ENCODE peak calls at places on chromosomes 2 and 18, in eight cellular contexts. D is HS-5, Q is H7, X is fibroblast of mammary gland, W is IMR-90, V is nephron progenitor cell, C is WTC11, I is ELR. H is an unnamed sample.

GRCh38 chr2:221573430-221574230 is 1.5 kb upstream of the EPHA4 start:
- DNase-seq in D (peak), Q (peak), X (peak), W (peak), V (peak), C (peak), I (peak), H (peak)

GRCh38 chr2:171056307-171056706 is 104.4 kb downstream of the TLK1 start:
- DNase-seq in D (no peak), Q (no peak), X (no peak), W (peak), V (no peak), C (no peak), I (no peak), H (peak)

GRCh38 chr2:203327918-203328734 is at the start of gene ABI2:
- DNase-seq in D (no peak), Q (peak), X (peak), W (peak), V (peak), C (peak), I (peak), H (peak)

GRCh38 chr18:77071711-77072292 is 60.8 kb downstream of the MBP start:
- DNase-seq in D (peak), Q (no peak), X (peak), W (peak), V (no peak), C (no peak), I (peak), H (peak)

GRCh38 chr18:32093106-32093511 is 1.4 kb downstream of the RNF138 start:
- DNase-seq in D (no peak), Q (peak), X (peak), W (peak), V (peak), C (peak), I (peak), H (peak)

GRCh38 chr2:127511090-127511489 is 15.2 kb downstream of the IWS1 start:
- DNase-seq in D (no peak), Q (no peak), X (no peak), W (no peak), V (no peak), C (no peak), I (no peak), H (no peak)

GRCh38 chr2:226782092-226782713 is 17.4 kb downstream of the IRS1 start:
- DNase-seq in D (no peak), Q (no peak), X (no peak), W (peak), V (no peak), C (no peak), I (no peak), H (peak)

GRCh38 chr2:216905649-216906048 is 45.8 kb upstream of the TNP1 start:
- DNase-seq in D (no peak), Q (peak), X (no peak), W (no peak), V (no peak), C (no peak), I (no peak), H (no peak)

GRCh38 chr18:79856119-79857080 is 58.7 kb downstream of the KCNG2 start:
- DNase-seq in D (no peak), Q (peak), X (peak), W (peak), V (no peak), C (peak), I (no peak), H (no peak)

GRCh38 chr2:74620671-74621070 is 27.5 kb downstream of the M1AP start:
- DNase-seq in D (no peak), Q (no peak), X (peak), W (no peak), V (no peak), C (no peak), I (no peak), H (no peak)

GRCh38 chr18:9771977-9772660 is 64.0 kb downstream of the RAB31 start:
- DNase-seq in D (no peak), Q (no peak), X (no peak), W (no peak), V (no peak), C (no peak), I (no peak), H (no peak)

GRCh38 chr2:233477548-233478433 is 88.8 kb downstream of the USP40 start:
- DNase-seq in D (no peak), Q (peak), X (no peak), W (no peak), V (no peak), C (no peak), I (no peak), H (no peak)

H was measured in astrocyte of the spinal cord.